ENCODE peak calls at places on chromosomes 11 and 22, in seven cellular contexts. W is GM19239; M is NCI-H1436; P is A549; T is CD4-positive, alpha-beta T cell; C is Daoy; I is NCI-H1930. Q is an unnamed sample.

GRCh38 chr11:65041206-65042035 is at the start of gene SAC3D1:
- DNase-seq in W (peak), M (peak), P (no peak), T (peak), C (no peak), I (peak), Q (no peak)

GRCh38 chr11:8810331-8811301 is 100.4 kb upstream of the AKIP1 start:
- DNase-seq in W (no peak), M (peak), P (no peak), T (no peak), C (peak), I (peak), Q (peak)

GRCh38 chr22:23565288-23565941 is 14.7 kb downstream of the IGLL1 start:
- DNase-seq in W (no peak), M (peak), P (peak), T (no peak), C (peak), I (no peak), Q (no peak)

GRCh38 chr22:19974233-19974861 is 32.7 kb upstream of the TXNRD2 start:
- DNase-seq in W (peak), M (peak), P (peak), T (no peak), C (peak), I (peak), Q (peak)

GRCh38 chr11:81870066-81870412 is 863.6 kb downstream of the FAM181B start:
- DNase-seq in W (no peak), M (no peak), P (no peak), T (no peak), C (no peak), I (no peak), Q (no peak)

GRCh38 chr11:793556-793955 is 3.7 kb upstream of the CEND1 start:
- DNase-seq in W (no peak), M (no peak), P (no peak), T (no peak), C (no peak), I (no peak), Q (no peak)

GRCh38 chr22:19508024-19508776 is 16.0 kb downstream of the CLDN5 start:
- DNase-seq in W (no peak), M (no peak), P (no peak), T (no peak), C (no peak), I (no peak), Q (no peak)

GRCh38 chr22:16699336-16699735 is 106.7 kb upstream of the CCT8L2 start:
- DNase-seq in W (no peak), M (no peak), P (no peak), T (no peak), C (no peak), I (no peak), Q (no peak)

GRCh38 chr22:46068908-46069481 is 81.3 kb upstream of the PPARA start:
- DNase-seq in W (no peak), M (no peak), P (no peak), T (no peak), C (peak), I (no peak), Q (no peak)

GRCh38 chr22:30778261-30778660 is 83.6 kb downstream of the OSBP2 start:
- DNase-seq in W (no peak), M (no peak), P (no peak), T (no peak), C (no peak), I (no peak), Q (no peak)

GRCh38 chr11:78221396-78222315 is 32.9 kb downstream of the USP35 start:
- DNase-seq in W (no peak), M (no peak), P (no peak), T (no peak), C (no peak), I (no peak), Q (no peak)

GRCh38 chr22:36385491-36386350 is 2.0 kb downstream of the MYH9 start:
- DNase-seq in W (no peak), M (peak), P (peak), T (peak), C (peak), I (no peak), Q (no peak)

GRCh38 chr11:118295834-118296454 is 8.6 kb upstream of the CD3E start:
- DNase-seq in W (no peak), M (no peak), P (no peak), T (peak), C (peak), I (no peak), Q (peak)

GRCh38 chr11:16820324-16821092 is 82.1 kb downstream of the C11orf58 start:
- DNase-seq in W (peak), M (peak), P (peak), T (peak), C (peak), I (peak), Q (peak)

GRCh38 chr11:35618497-35619029 is 303 bp downstream of the FJX1 start:
- DNase-seq in W (peak), M (no peak), P (no peak), T (no peak), C (peak), I (no peak), Q (no peak)

GRCh38 chr22:22892096-22893052 is 4.8 kb downstream of the IGLL5 start:
- DNase-seq in W (no peak), M (no peak), P (no peak), T (no peak), C (no peak), I (no peak), Q (no peak)

GRCh38 chr22:23193882-23194281 is 13.6 kb downstream of the BCR start:
- DNase-seq in W (no peak), M (no peak), P (no peak), T (no peak), C (peak), I (no peak), Q (no peak)

GRCh38 chr22:43002198-43002577 is 12.8 kb downstream of the PACSIN2 start:
- DNase-seq in W (no peak), M (no peak), P (peak), T (no peak), C (peak), I (no peak), Q (no peak)

GRCh38 chr11:38448284-38448683 is 1850.2 kb upstream of the RAG2 start:
- DNase-seq in W (no peak), M (peak), P (no peak), T (no peak), C (peak), I (no peak), Q (no peak)

GRCh38 chr11:224424-224823 is 11.7 kb downstream of the SIRT3 start:
- DNase-seq in W (no peak), M (no peak), P (no peak), T (no peak), C (no peak), I (no peak), Q (no peak)

GRCh38 chr11:84164722-84165121 is 878.6 kb upstream of the CCDC90B start:
- DNase-seq in W (no peak), M (no peak), P (no peak), T (no peak), C (no peak), I (no peak), Q (no peak)

GRCh38 chr22:41397143-41397811 is 15.5 kb downstream of the TEF start:
- DNase-seq in W (no peak), M (no peak), P (no peak), T (no peak), C (no peak), I (no peak), Q (no peak)